ENCODE peak calls at places on chromosomes 2 and 18, in nine cellular contexts. Z is pulmonary artery endothelial cell; J is fibroblast of mammary gland; C is PC-9; B is RCC 7860; M is C1 segment of cervical spinal cord; K is activated T-cell treated with anti-CD3 and anti-CD28 coated beads for 1 hour; V is effector memory CD8-positive, alpha-beta T cell; U is lower leg skin. Y is an unnamed sample.

GRCh38 chr2:202135111-202135874 is 62.2 kb downstream of the KIAA2012 start:
- DNase-seq in U (peak; percentile 71), C (peak; percentile 79), B (peak; percentile 52), M (no peak), Z (no peak), J (peak; percentile 99), K (no peak), V (no peak), Y (no peak)

GRCh38 chr2:174573621-174574081 is 24.0 kb downstream of the WIPF1 start:
- DNase-seq in J (no peak), Z (no peak), C (no peak), K (no peak), U (no peak), V (peak; percentile 38), B (no peak), M (no peak), Y (no peak)

GRCh38 chr2:30871980-30872789 is 64.9 kb upstream of the CAPN13 start:
- DNase-seq in Z (no peak), B (no peak), J (no peak), C (peak; percentile 89), M (no peak), V (no peak), K (no peak), U (no peak), Y (no peak)

GRCh38 chr2:120793682-120794403 is 58.2 kb downstream of the GLI2 start:
- DNase-seq in Z (no peak), V (no peak), K (no peak), U (no peak), J (peak; percentile 49), M (no peak), B (no peak), C (no peak), Y (no peak)

GRCh38 chr2:95346236-95346737 is 49.1 kb downstream of the KCNIP3 start:
- DNase-seq in J (peak; percentile 68), Z (no peak), V (no peak), U (no peak), M (no peak), K (no peak), C (no peak), B (peak; percentile 30), Y (no peak)

GRCh38 chr2:1642066-1642861 is 102.1 kb downstream of the PXDN start:
- DNase-seq in J (no peak), B (no peak), C (no peak), Z (no peak), V (no peak), U (no peak), K (no peak), M (no peak), Y (no peak)

GRCh38 chr2:132577693-132578092 is 92.3 kb downstream of the LYPD1 start:
- DNase-seq in C (no peak), J (no peak), Z (no peak), K (no peak), U (no peak), M (no peak), V (no peak), B (no peak), Y (no peak)

GRCh38 chr2:195572894-195573293 is 84.1 kb upstream of the SLC39A10 start:
- DNase-seq in Z (no peak), M (no peak), K (no peak), B (no peak), U (no peak), C (no peak), V (no peak), J (no peak), Y (no peak)

GRCh38 chr18:58861353-58861752 is 3.3 kb upstream of the ZNF532 start:
- DNase-seq in C (no peak), M (no peak), U (no peak), J (no peak), K (no peak), B (no peak), Z (no peak), V (no peak), Y (no peak)

GRCh38 chr2:232522014-232522854 is 2.0 kb downstream of the PRSS56 start:
- DNase-seq in B (no peak), J (peak; percentile 7), V (peak; percentile 61), K (peak; percentile 71), M (no peak), Z (no peak), U (no peak), C (no peak), Y (no peak)

GRCh38 chr2:229673676-229674075 is 40.7 kb downstream of the DNER start:
- DNase-seq in V (no peak), K (no peak), Z (no peak), B (no peak), U (no peak), C (peak; percentile 48), M (no peak), J (no peak), Y (no peak)

GRCh38 chr2:2769481-2770431 is 438.7 kb upstream of the MYT1L start:
- DNase-seq in B (no peak), M (peak; percentile 40), K (no peak), Z (no peak), V (no peak), J (no peak), C (no peak), U (no peak), Y (no peak)

GRCh38 chr2:114727012-114727411 is 284.6 kb downstream of the DPP10 start:
- DNase-seq in V (no peak), U (no peak), J (no peak), K (no peak), Z (no peak), C (no peak), B (no peak), M (peak; percentile 8), Y (no peak)

GRCh38 chr2:33022989-33023731 is 76.4 kb downstream of the LTBP1 start:
- DNase-seq in M (no peak), B (peak; percentile 70), K (no peak), U (no peak), Z (peak; percentile 83), C (peak; percentile 83), V (no peak), J (peak; percentile 89), Y (no peak)

GRCh38 chr2:229920011-229920781 is 1.6 kb downstream of the TRIP12 start:
- DNase-seq in C (no peak), M (no peak), Z (no peak), V (peak; percentile 36), J (peak; percentile 13), B (no peak), K (peak; percentile 24), U (no peak), Y (no peak)

GRCh38 chr2:73998451-73998850 is 13.7 kb downstream of the TET3 start:
- DNase-seq in B (no peak), J (no peak), V (no peak), Z (no peak), K (no peak), C (no peak), U (no peak), M (no peak), Y (no peak)

GRCh38 chr2:109351164-109351756 is 222.3 kb downstream of the SH3RF3 start:
- DNase-seq in Z (no peak), U (peak; percentile 68), C (no peak), K (no peak), M (no peak), B (peak; percentile 51), V (no peak), J (peak; percentile 89), Y (no peak)

Y was measured in NCI-H2081 treated with DMSO at 0.1 percent for 48 hours.